ENCODE peak calls at places on chromosome 21, in eight cellular contexts. Y, G, P, B, O, J, K and I are unnamed samples.

GRCh38 chr21:35732788-35733187 is 327.5 kb downstream of the SETD4 start:
- DNase-seq in J (no peak), Y (no peak), K (no peak), B (no peak), P (no peak), O (no peak), G (no peak), I (no peak)

GRCh38 chr21:41668051-41668541 is 98.8 kb downstream of the RIPK4 start:
- DNase-seq in J (no peak), Y (no peak), P (no peak), G (no peak), K (no peak), B (no peak), O (no peak), I (no peak)

GRCh38 chr21:41631564-41632461 is 123.9 kb upstream of the TMPRSS2 start:
- DNase-seq in K (peak; percentile 33), B (no peak), P (no peak), Y (peak; percentile 36), O (no peak), G (no peak), J (no peak), I (no peak)

GRCh38 chr21:35057428-35057827 is 8.3 kb upstream of the RUNX1 start:
- DNase-seq in J (no peak), B (no peak), O (no peak), P (no peak), G (no peak), K (no peak), Y (no peak), I (no peak)

GRCh38 chr21:31220567-31220966 is 123.5 kb downstream of the TIAM1 start:
- DNase-seq in Y (peak; percentile 35), J (no peak), P (no peak), G (no peak), B (no peak), K (peak; percentile 73), O (no peak), I (peak; percentile 47)

GRCh38 chr21:46144464-46145070 is 10.8 kb downstream of the FTCD start:
- DNase-seq in Y (no peak), G (no peak), J (no peak), K (no peak), O (no peak), B (no peak), P (no peak), I (no peak)

GRCh38 chr21:15061284-15061683 is 3.5 kb downstream of the NRIP1 start:
- DNase-seq in J (no peak), B (no peak), G (no peak), O (no peak), P (no peak), Y (no peak), K (no peak), I (no peak)

GRCh38 chr21:46599251-46599572 is 5.7 kb downstream of the S100B start:
- DNase-seq in G (peak; percentile 22), O (peak; percentile 87), Y (peak; percentile 95), P (peak; percentile 70), B (no peak), K (peak; percentile 95), J (no peak), I (peak; percentile 82)

GRCh38 chr21:43362306-43362927 is 64.5 kb downstream of the SIK1 start:
- DNase-seq in O (no peak), K (peak; percentile 29), J (peak; percentile 76), G (peak; percentile 59), P (peak; percentile 45), Y (peak; percentile 69), B (peak; percentile 75), I (peak; percentile 77)

GRCh38 chr21:33947451-33948095 is 32.0 kb upstream of the ATP5PO start:
- DNase-seq in K (peak; percentile 96), P (peak; percentile 89), O (peak; percentile 99), J (no peak), G (peak; percentile 95), Y (peak; percentile 96), B (peak; percentile 78), I (peak; percentile 97)

GRCh38 chr21:35508389-35508888 is 459.3 kb upstream of the RUNX1 start:
- DNase-seq in B (no peak), Y (peak; percentile 91), G (peak; percentile 85), P (peak; percentile 18), J (no peak), O (no peak), K (peak; percentile 62), I (peak; percentile 51)